ENCODE peak calls at places on chromosome 12, in ten cellular contexts. One of them, this sample, is unnamed.

GRCh38 chr12:20656600-20656999 is 38.5 kb upstream of the SLCO1C1 start:
- DNase-seq in WTC11: no peak
- DNase-seq in HepG2: peak; percentile 94
- DNase-seq in K562: no peak
- DNase-seq in SK-N-SH: no peak
- DNase-seq in H1: no peak
- DNase-seq in A549: no peak
- DNase-seq in GM12878: no peak
- DNase-seq in NB4: no peak
- DNase-seq in endothelial cell of umbilical vein: no peak
- DNase-seq in this sample: no peak

GRCh38 chr12:101775814-101776213 is 36.6 kb upstream of the SYCP3 start:
- DNase-seq in A549: no peak
- DNase-seq in NB4: peak; percentile 25
- DNase-seq in H1: no peak
- DNase-seq in endothelial cell of umbilical vein: no peak
- DNase-seq in SK-N-SH: no peak
- DNase-seq in HepG2: no peak
- DNase-seq in K562: no peak
- DNase-seq in GM12878: no peak
- DNase-seq in WTC11: no peak
- DNase-seq in this sample: no peak

GRCh38 chr12:110537605-110538409 is 35.7 kb downstream of the RAD9B start:
- DNase-seq in endothelial cell of umbilical vein: no peak
- DNase-seq in GM12878: no peak
- DNase-seq in WTC11: no peak
- DNase-seq in H1: no peak
- DNase-seq in A549: no peak
- DNase-seq in K562: no peak
- DNase-seq in NB4: peak; percentile 25
- DNase-seq in HepG2: no peak
- DNase-seq in SK-N-SH: no peak
- DNase-seq in this sample: no peak

GRCh38 chr12:19223018-19223417 is 93.5 kb downstream of the PLEKHA5 start:
- DNase-seq in A549: peak; percentile 41
- DNase-seq in HepG2: no peak
- DNase-seq in GM12878: no peak
- DNase-seq in H1: no peak
- DNase-seq in endothelial cell of umbilical vein: peak; percentile 43
- DNase-seq in WTC11: no peak
- DNase-seq in K562: no peak
- DNase-seq in NB4: peak; percentile 38
- DNase-seq in SK-N-SH: peak; percentile 25
- DNase-seq in this sample: peak; percentile 1

GRCh38 chr12:52347016-52347415 is 20.3 kb downstream of the KRT85 start:
- DNase-seq in NB4: no peak
- DNase-seq in SK-N-SH: no peak
- DNase-seq in H1: no peak
- DNase-seq in GM12878: no peak
- DNase-seq in WTC11: no peak
- DNase-seq in endothelial cell of umbilical vein: no peak
- DNase-seq in K562: no peak
- DNase-seq in A549: no peak
- DNase-seq in HepG2: no peak
- DNase-seq in this sample: no peak

GRCh38 chr12:125983094-125983783 is 918.0 kb downstream of the AACS start:
- DNase-seq in A549: peak; percentile 5
- DNase-seq in endothelial cell of umbilical vein: no peak
- DNase-seq in H1: peak; percentile 85
- DNase-seq in WTC11: no peak
- DNase-seq in NB4: peak; percentile 8
- DNase-seq in GM12878: no peak
- DNase-seq in HepG2: peak; percentile 61
- DNase-seq in SK-N-SH: peak; percentile 77
- DNase-seq in K562: peak; percentile 9
- DNase-seq in this sample: no peak

GRCh38 chr12:100576311-100577036 is 3.0 kb downstream of the GAS2L3 start:
- DNase-seq in WTC11: no peak
- DNase-seq in SK-N-SH: no peak
- DNase-seq in H1: no peak
- DNase-seq in GM12878: no peak
- DNase-seq in endothelial cell of umbilical vein: peak; percentile 88
- DNase-seq in HepG2: no peak
- DNase-seq in A549: peak; percentile 28
- DNase-seq in K562: peak; percentile 22
- DNase-seq in NB4: peak; percentile 65
- DNase-seq in this sample: peak; percentile 33

GRCh38 chr12:24955853-24956252 is 7.0 kb upstream of the BCAT1 start:
- DNase-seq in SK-N-SH: no peak
- DNase-seq in A549: no peak
- DNase-seq in endothelial cell of umbilical vein: no peak
- DNase-seq in H1: no peak
- DNase-seq in K562: peak; percentile 82
- DNase-seq in HepG2: no peak
- DNase-seq in GM12878: no peak
- DNase-seq in NB4: no peak
- DNase-seq in WTC11: peak; percentile 46
- DNase-seq in this sample: no peak

GRCh38 chr12:72723732-72724131 is 451.6 kb downstream of the TRHDE start:
- DNase-seq in HepG2: no peak
- DNase-seq in GM12878: no peak
- DNase-seq in NB4: no peak
- DNase-seq in WTC11: no peak
- DNase-seq in K562: no peak
- DNase-seq in SK-N-SH: no peak
- DNase-seq in endothelial cell of umbilical vein: no peak
- DNase-seq in A549: no peak
- DNase-seq in H1: no peak
- DNase-seq in this sample: no peak

GRCh38 chr12:95815635-95816212 is 25.2 kb upstream of the NTN4 start:
- DNase-seq in SK-N-SH: peak; percentile 40
- DNase-seq in A549: peak; percentile 43
- DNase-seq in HepG2: peak; percentile 36
- DNase-seq in NB4: peak; percentile 42
- DNase-seq in K562: peak; percentile 15
- DNase-seq in WTC11: no peak
- DNase-seq in endothelial cell of umbilical vein: peak; percentile 65
- DNase-seq in GM12878: no peak
- DNase-seq in H1: no peak
- DNase-seq in this sample: no peak

GRCh38 chr12:107337354-107338095 is 244.2 kb upstream of the CRY1 start:
- DNase-seq in endothelial cell of umbilical vein: no peak
- DNase-seq in A549: no peak
- DNase-seq in SK-N-SH: no peak
- DNase-seq in WTC11: no peak
- DNase-seq in H1: no peak
- DNase-seq in NB4: no peak
- DNase-seq in K562: no peak
- DNase-seq in HepG2: no peak
- DNase-seq in GM12878: no peak
- DNase-seq in this sample: no peak

GRCh38 chr12:70736775-70737174 is 99.5 kb upstream of the PTPRB start:
- DNase-seq in WTC11: no peak
- DNase-seq in K562: no peak
- DNase-seq in NB4: no peak
- DNase-seq in endothelial cell of umbilical vein: no peak
- DNase-seq in HepG2: no peak
- DNase-seq in GM12878: no peak
- DNase-seq in A549: no peak
- DNase-seq in H1: no peak
- DNase-seq in SK-N-SH: no peak
- DNase-seq in this sample: no peak

GRCh38 chr12:38906482-38907170 is 1.2 kb upstream of the CPNE8 start:
- DNase-seq in WTC11: peak; percentile 92
- DNase-seq in HepG2: peak; percentile 45
- DNase-seq in K562: peak; percentile 83
- DNase-seq in H1: peak; percentile 65
- DNase-seq in GM12878: peak; percentile 56
- DNase-seq in A549: peak; percentile 78
- DNase-seq in endothelial cell of umbilical vein: peak; percentile 84
- DNase-seq in SK-N-SH: peak; percentile 91
- DNase-seq in NB4: peak; percentile 80
- DNase-seq in this sample: peak; percentile 74

GRCh38 chr12:119949145-119949544 is 39.9 kb upstream of the BICDL1 start:
- DNase-seq in NB4: no peak
- DNase-seq in SK-N-SH: no peak
- DNase-seq in A549: no peak
- DNase-seq in endothelial cell of umbilical vein: no peak
- DNase-seq in HepG2: no peak
- DNase-seq in H1: no peak
- DNase-seq in K562: no peak
- DNase-seq in WTC11: no peak
- DNase-seq in GM12878: no peak
- DNase-seq in this sample: no peak

DNA sequence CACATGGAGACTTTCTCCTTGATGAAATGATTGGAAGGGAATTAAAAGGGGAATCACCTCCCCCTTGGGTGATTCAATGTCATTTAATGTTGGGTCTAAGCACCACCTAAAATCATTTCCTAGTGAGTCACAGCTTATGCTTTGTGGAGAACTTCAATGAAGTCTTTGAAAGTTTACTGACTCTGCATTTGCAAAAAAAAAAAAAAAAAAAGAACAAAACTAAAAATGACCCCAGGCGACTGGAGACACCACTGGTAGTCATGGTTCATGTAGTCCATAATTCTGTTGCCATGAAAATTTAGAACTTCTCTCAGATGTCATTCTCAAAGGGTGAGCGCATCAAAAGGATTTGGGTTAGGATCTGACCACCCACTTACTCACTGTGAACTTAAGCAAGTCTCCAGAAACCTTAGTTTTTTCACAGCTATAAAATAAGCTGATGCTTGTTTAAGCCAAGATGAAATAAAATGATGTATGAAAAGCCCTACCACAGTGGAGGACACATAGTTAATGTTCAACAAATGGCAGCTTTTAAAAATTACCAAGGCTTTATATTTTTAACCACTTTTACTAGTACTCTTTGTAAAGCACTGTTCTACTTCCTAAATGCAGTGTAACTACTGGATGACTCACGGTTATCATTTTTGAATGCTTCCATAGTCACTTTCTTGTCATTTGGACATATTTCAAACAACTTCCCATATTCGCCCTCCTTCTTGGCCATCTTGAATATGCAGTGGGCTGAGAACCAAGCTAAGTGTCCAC is 18.1 kb upstream of the KSR2 start:
- DNase-seq in GM12878: no peak
- DNase-seq in WTC11: no peak
- DNase-seq in NB4: no peak
- DNase-seq in endothelial cell of umbilical vein: no peak
- DNase-seq in A549: peak; percentile 57
- DNase-seq in K562: no peak
- DNase-seq in SK-N-SH: no peak
- DNase-seq in H1: no peak
- DNase-seq in HepG2: no peak
- DNase-seq in this sample: peak; percentile 97
- TF ChIP-seq MAX in GM12878: no peak
- TF ChIP-seq MAX in WTC11: no peak
- TF ChIP-seq MAX in NB4: no peak
- TF ChIP-seq MAX in endothelial cell of umbilical vein: no peak
- TF ChIP-seq MAX in A549: no peak
- TF ChIP-seq MAX in K562: no peak
- TF ChIP-seq MAX in SK-N-SH: no peak
- TF ChIP-seq MAX in H1: no peak
- TF ChIP-seq MAX in HepG2: no peak
- TF ChIP-seq MAX in this sample: peak; percentile 32

GRCh38 chr12:131231194-131231980 is 277.7 kb downstream of the ADGRD1 start:
- DNase-seq in K562: peak; percentile 78
- DNase-seq in WTC11: no peak
- DNase-seq in HepG2: no peak
- DNase-seq in A549: no peak
- DNase-seq in SK-N-SH: no peak
- DNase-seq in GM12878: no peak
- DNase-seq in NB4: no peak
- DNase-seq in H1: no peak
- DNase-seq in endothelial cell of umbilical vein: no peak
- DNase-seq in this sample: no peak

GRCh38 chr12:131233737-131234474 is 280.2 kb downstream of the ADGRD1 start:
- DNase-seq in HepG2: no peak
- DNase-seq in SK-N-SH: no peak
- DNase-seq in endothelial cell of umbilical vein: no peak
- DNase-seq in NB4: no peak
- DNase-seq in WTC11: no peak
- DNase-seq in GM12878: no peak
- DNase-seq in A549: no peak
- DNase-seq in K562: no peak
- DNase-seq in H1: no peak
- DNase-seq in this sample: no peak

GRCh38 chr12:131226345-131227265 is 272.9 kb downstream of the ADGRD1 start:
- DNase-seq in H1: no peak
- DNase-seq in HepG2: no peak
- DNase-seq in SK-N-SH: peak; percentile 57
- DNase-seq in endothelial cell of umbilical vein: no peak
- DNase-seq in NB4: no peak
- DNase-seq in GM12878: no peak
- DNase-seq in A549: no peak
- DNase-seq in K562: peak; percentile 67
- DNase-seq in WTC11: no peak
- DNase-seq in this sample: no peak

GRCh38 chr12:131230340-131231099 is 276.8 kb downstream of the ADGRD1 start:
- DNase-seq in SK-N-SH: peak; percentile 60
- DNase-seq in H1: no peak
- DNase-seq in A549: no peak
- DNase-seq in endothelial cell of umbilical vein: no peak
- DNase-seq in HepG2: no peak
- DNase-seq in NB4: peak; percentile 33
- DNase-seq in GM12878: no peak
- DNase-seq in WTC11: no peak
- DNase-seq in K562: peak; percentile 42
- DNase-seq in this sample: no peak

GRCh38 chr12:131229426-131230339 is 276.0 kb downstream of the ADGRD1 start:
- DNase-seq in K562: peak; percentile 93
- DNase-seq in GM12878: no peak
- DNase-seq in SK-N-SH: peak; percentile 92
- DNase-seq in HepG2: no peak
- DNase-seq in A549: no peak
- DNase-seq in H1: no peak
- DNase-seq in WTC11: peak; percentile 60
- DNase-seq in NB4: peak; percentile 57
- DNase-seq in endothelial cell of umbilical vein: no peak
- DNase-seq in this sample: no peak
- TF ChIP-seq MAX in K562: peak; percentile 45
- TF ChIP-seq MAX in GM12878: no peak
- TF ChIP-seq MAX in SK-N-SH: no peak
- TF ChIP-seq MAX in HepG2: no peak
- TF ChIP-seq MAX in A549: no peak
- TF ChIP-seq MAX in H1: peak; percentile 7
- TF ChIP-seq MAX in WTC11: no peak
- TF ChIP-seq MAX in NB4: no peak
- TF ChIP-seq MAX in endothelial cell of umbilical vein: no peak
- TF ChIP-seq MAX in this sample: no peak

GRCh38 chr12:97681612-97682504 is 219.3 kb downstream of the RMST start:
- DNase-seq in WTC11: no peak
- DNase-seq in SK-N-SH: no peak
- DNase-seq in H1: no peak
- DNase-seq in endothelial cell of umbilical vein: no peak
- DNase-seq in GM12878: peak; percentile 39
- DNase-seq in K562: no peak
- DNase-seq in HepG2: no peak
- DNase-seq in A549: no peak
- DNase-seq in NB4: no peak
- DNase-seq in this sample: no peak
- TF ChIP-seq MAX in WTC11: no peak
- TF ChIP-seq MAX in SK-N-SH: no peak
- TF ChIP-seq MAX in H1: no peak
- TF ChIP-seq MAX in endothelial cell of umbilical vein: no peak
- TF ChIP-seq MAX in GM12878: no peak
- TF ChIP-seq MAX in K562: no peak
- TF ChIP-seq MAX in HepG2: no peak
- TF ChIP-seq MAX in A549: no peak
- TF ChIP-seq MAX in NB4: no peak
- TF ChIP-seq MAX in this sample: no peak

GRCh38 chr12:64916431-64916830 is 92.0 kb downstream of the TBC1D30 start:
- DNase-seq in HepG2: no peak
- DNase-seq in WTC11: no peak
- DNase-seq in endothelial cell of umbilical vein: no peak
- DNase-seq in SK-N-SH: no peak
- DNase-seq in A549: no peak
- DNase-seq in K562: no peak
- DNase-seq in NB4: no peak
- DNase-seq in GM12878: no peak
- DNase-seq in H1: no peak
- DNase-seq in this sample: no peak
- TF ChIP-seq MAX in HepG2: no peak
- TF ChIP-seq MAX in WTC11: no peak
- TF ChIP-seq MAX in endothelial cell of umbilical vein: no peak
- TF ChIP-seq MAX in SK-N-SH: no peak
- TF ChIP-seq MAX in A549: no peak
- TF ChIP-seq MAX in K562: no peak
- TF ChIP-seq MAX in NB4: no peak
- TF ChIP-seq MAX in GM12878: no peak
- TF ChIP-seq MAX in H1: no peak
- TF ChIP-seq MAX in this sample: no peak